ENCODE peak calls at places on chromosomes 16 and 17, in four cellular contexts. One of them, this sample, is unnamed.

GRCh38 chr17:7133424-7133823 is 18.8 kb upstream of the ASGR2 start:
- DNase-seq in breast epithelium: no peak
- DNase-seq in K562: peak
- DNase-seq in transverse colon: peak
- DNase-seq in this sample: peak

GRCh38 chr16:19123535-19124178 is 9.9 kb downstream of the ITPRIPL2 start:
- DNase-seq in breast epithelium: no peak
- DNase-seq in K562: no peak
- DNase-seq in transverse colon: peak
- DNase-seq in this sample: no peak

GRCh38 chr16:49717693-49718092 is 138.2 kb downstream of the ZNF423 start:
- DNase-seq in breast epithelium: no peak
- DNase-seq in K562: no peak
- DNase-seq in transverse colon: no peak
- DNase-seq in this sample: no peak

GRCh38 chr16:75385507-75386152 is 47.7 kb downstream of the CFDP1 start:
- DNase-seq in breast epithelium: no peak
- DNase-seq in K562: peak
- DNase-seq in transverse colon: no peak
- DNase-seq in this sample: peak

GRCh38 chr16:11034005-11034404 is 89.6 kb downstream of the CLEC16A start:
- DNase-seq in breast epithelium: peak
- DNase-seq in K562: no peak
- DNase-seq in transverse colon: no peak
- DNase-seq in this sample: peak

GRCh38 chr17:42708588-42708987 is 26.3 kb downstream of the CNTNAP1 start:
- DNase-seq in breast epithelium: no peak
- DNase-seq in K562: no peak
- DNase-seq in transverse colon: no peak
- DNase-seq in this sample: no peak

GRCh38 chr17:55513885-55514590 is 2.8 kb upstream of the SMIM36 start:
- DNase-seq in breast epithelium: peak
- DNase-seq in K562: peak
- DNase-seq in transverse colon: peak
- DNase-seq in this sample: peak

GRCh38 chr16:79213214-79213613 is 387.3 kb downstream of the MAF start:
- DNase-seq in breast epithelium: no peak
- DNase-seq in K562: no peak
- DNase-seq in transverse colon: peak
- DNase-seq in this sample: peak

GRCh38 chr17:82939213-82940030 is 99.6 kb upstream of the ZNF750 start:
- DNase-seq in breast epithelium: no peak
- DNase-seq in K562: no peak
- DNase-seq in transverse colon: no peak
- DNase-seq in this sample: no peak

GRCh38 chr17:68033636-68034451 is 1.7 kb upstream of the KPNA2 start:
- DNase-seq in breast epithelium: no peak
- DNase-seq in K562: peak
- DNase-seq in transverse colon: no peak
- DNase-seq in this sample: no peak

GRCh38 chr16:72875291-72876036 is 172.5 kb downstream of the ZFHX3 start:
- DNase-seq in breast epithelium: no peak
- DNase-seq in K562: no peak
- DNase-seq in transverse colon: no peak
- DNase-seq in this sample: peak

GRCh38 chr17:83058478-83059167 is 20.8 kb upstream of the METRNL start:
- DNase-seq in breast epithelium: no peak
- DNase-seq in K562: no peak
- DNase-seq in transverse colon: no peak
- DNase-seq in this sample: no peak

GRCh38 chr17:77178586-77178985 is 37.8 kb downstream of the SEC14L1 start:
- DNase-seq in breast epithelium: no peak
- DNase-seq in K562: no peak
- DNase-seq in transverse colon: no peak
- DNase-seq in this sample: no peak

GRCh38 chr16:57688987-57689771 is 5.4 kb upstream of the DRC7 start:
- DNase-seq in breast epithelium: no peak
- DNase-seq in K562: no peak
- DNase-seq in transverse colon: no peak
- DNase-seq in this sample: no peak

GRCh38 chr17:57312242-57312641 is 55.9 kb downstream of the MSI2 start:
- DNase-seq in breast epithelium: no peak
- DNase-seq in K562: no peak
- DNase-seq in transverse colon: no peak
- DNase-seq in this sample: peak

GRCh38 chr17:41340496-41340895 is 10.1 kb downstream of the KRT33A start:
- DNase-seq in breast epithelium: no peak
- DNase-seq in K562: no peak
- DNase-seq in transverse colon: no peak
- DNase-seq in this sample: no peak

DNA sequence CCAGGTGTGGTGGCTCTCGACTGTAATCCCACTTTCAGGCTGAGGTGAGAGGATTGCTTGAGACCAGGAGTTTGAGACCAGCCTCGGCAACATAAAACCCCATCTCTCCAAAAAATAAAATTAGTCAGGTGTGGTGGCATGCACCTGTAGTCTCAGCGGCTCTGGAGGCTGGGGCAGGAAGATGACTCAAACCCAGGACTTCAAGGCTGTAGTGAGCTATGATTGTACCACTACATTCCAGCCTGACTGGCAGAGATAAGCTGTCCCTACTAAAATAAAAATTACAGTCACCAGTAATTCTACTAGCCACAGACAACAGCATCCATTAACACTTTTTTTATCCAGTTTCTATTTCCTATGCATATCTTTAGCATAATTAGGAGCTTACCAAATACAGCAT is 176.3 kb downstream of the CPPED1 start:
- DNase-seq in breast epithelium: no peak
- DNase-seq in K562: no peak
- DNase-seq in transverse colon: no peak
- DNase-seq in this sample: no peak
- TF ChIP-seq POLR2AphosphoS5 in breast epithelium: no peak
- TF ChIP-seq POLR2AphosphoS5 in K562: no peak
- TF ChIP-seq POLR2AphosphoS5 in transverse colon: no peak
- TF ChIP-seq POLR2AphosphoS5 in this sample: no peak

DNA sequence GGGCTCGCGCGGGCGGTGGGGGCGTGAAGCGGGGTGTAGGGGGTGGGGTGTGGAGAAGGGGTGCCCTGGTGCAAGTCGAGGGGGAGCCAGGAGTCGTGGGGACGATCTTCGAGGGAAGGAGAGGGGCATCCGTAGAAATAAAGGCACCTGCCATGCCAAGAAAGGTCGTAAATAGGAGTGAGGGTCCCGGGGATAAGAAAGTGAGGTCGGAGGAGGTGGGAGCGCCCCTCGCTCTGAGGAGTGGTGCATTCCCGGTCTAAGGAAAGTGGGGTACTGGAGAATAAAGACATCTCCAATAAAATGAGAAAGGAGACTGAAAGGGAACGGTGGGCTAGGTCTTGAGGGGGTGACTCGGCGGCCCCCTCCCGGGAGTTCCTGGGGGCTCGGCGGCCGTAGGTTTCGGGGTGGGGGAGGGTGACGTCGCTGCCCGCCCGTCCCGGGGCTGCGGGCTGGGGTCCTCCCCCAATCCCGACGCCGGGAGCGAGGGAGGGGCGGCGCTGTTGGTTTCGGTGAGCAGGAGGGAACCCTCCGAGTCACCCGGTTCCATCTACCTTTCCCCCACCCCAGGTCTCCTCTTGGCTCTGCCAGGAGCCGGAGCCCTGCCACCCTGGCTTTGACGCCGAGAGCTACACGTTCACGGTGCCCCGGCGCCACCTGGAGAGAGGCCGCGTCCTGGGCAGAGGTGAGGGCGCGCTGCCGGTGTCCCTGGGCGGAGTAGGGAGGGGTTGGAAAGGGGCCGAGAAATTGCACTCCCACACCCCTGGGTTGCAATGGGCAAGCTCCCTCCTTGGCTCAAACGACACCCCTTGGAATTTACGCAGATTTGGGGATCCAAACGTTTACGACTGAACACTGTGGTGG is 868 bp downstream of the CDH1 start:
- DNase-seq in breast epithelium: peak
- DNase-seq in K562: no peak
- DNase-seq in transverse colon: peak
- DNase-seq in this sample: no peak
- TF ChIP-seq POLR2AphosphoS5 in breast epithelium: no peak
- TF ChIP-seq POLR2AphosphoS5 in K562: no peak
- TF ChIP-seq POLR2AphosphoS5 in transverse colon: peak
- TF ChIP-seq POLR2AphosphoS5 in this sample: no peak

GRCh38 chr17:44867841-44868240 is 20.2 kb downstream of the HIGD1B start:
- DNase-seq in breast epithelium: no peak
- DNase-seq in K562: no peak
- DNase-seq in transverse colon: no peak
- DNase-seq in this sample: no peak
- TF ChIP-seq POLR2AphosphoS5 in breast epithelium: no peak
- TF ChIP-seq POLR2AphosphoS5 in K562: no peak
- TF ChIP-seq POLR2AphosphoS5 in transverse colon: peak
- TF ChIP-seq POLR2AphosphoS5 in this sample: no peak

DNA sequence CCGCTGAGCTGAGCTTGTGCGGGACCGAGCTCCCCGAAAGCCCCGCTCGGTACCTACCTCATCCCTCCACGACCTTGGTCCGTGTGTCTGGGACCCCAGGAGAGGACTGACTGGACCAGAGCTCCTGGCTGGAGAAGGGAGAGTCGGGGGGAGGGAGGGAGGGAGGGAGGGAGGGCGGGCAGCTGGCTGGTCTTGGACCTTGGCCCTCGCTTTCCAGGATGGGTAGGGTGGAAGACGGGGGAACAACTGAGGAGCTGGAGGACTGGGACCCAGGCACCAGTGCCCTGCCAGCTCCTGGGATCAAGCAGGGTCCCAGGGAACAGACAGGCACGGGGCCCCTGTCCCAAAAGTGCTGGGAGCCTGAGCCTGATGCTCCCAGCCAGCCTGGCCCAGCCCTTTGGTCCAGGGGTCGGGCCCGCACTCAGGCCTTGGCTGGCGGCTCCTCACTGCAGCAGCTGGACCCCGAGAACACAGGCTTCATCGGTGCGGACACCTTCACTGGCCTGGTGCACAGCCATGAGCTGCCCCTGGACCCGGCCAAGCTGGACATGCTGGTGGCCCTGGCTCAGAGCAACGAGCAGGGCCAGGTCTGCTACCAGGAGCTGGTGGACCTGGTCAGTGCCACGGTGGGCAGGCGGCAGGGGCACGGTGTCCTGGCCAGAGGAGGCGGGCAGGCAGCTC is 553 bp downstream of the RHBDL1 start:
- DNase-seq in breast epithelium: no peak
- DNase-seq in K562: no peak
- DNase-seq in transverse colon: peak
- DNase-seq in this sample: no peak
- TF ChIP-seq POLR2AphosphoS5 in breast epithelium: no peak
- TF ChIP-seq POLR2AphosphoS5 in K562: no peak
- TF ChIP-seq POLR2AphosphoS5 in transverse colon: no peak
- TF ChIP-seq POLR2AphosphoS5 in this sample: no peak

GRCh38 chr16:70454221-70455034 is at the start of gene FCSK:
- DNase-seq in breast epithelium: no peak
- DNase-seq in K562: peak
- DNase-seq in transverse colon: peak
- DNase-seq in this sample: peak
- TF ChIP-seq POLR2AphosphoS5 in breast epithelium: peak
- TF ChIP-seq POLR2AphosphoS5 in K562: no peak
- TF ChIP-seq POLR2AphosphoS5 in transverse colon: no peak
- TF ChIP-seq POLR2AphosphoS5 in this sample: no peak

GRCh38 chr17:14469971-14470370 is 169.1 kb downstream of the HS3ST3B1 start:
- DNase-seq in breast epithelium: no peak
- DNase-seq in K562: no peak
- DNase-seq in transverse colon: no peak
- DNase-seq in this sample: no peak

GRCh38 chr17:14470417-14470816 is 169.5 kb downstream of the HS3ST3B1 start:
- DNase-seq in breast epithelium: no peak
- DNase-seq in K562: no peak
- DNase-seq in transverse colon: no peak
- DNase-seq in this sample: no peak

GRCh38 chr17:14474591-14474990 is 173.7 kb downstream of the HS3ST3B1 start:
- DNase-seq in breast epithelium: no peak
- DNase-seq in K562: no peak
- DNase-seq in transverse colon: no peak
- DNase-seq in this sample: no peak

GRCh38 chr17:14468858-14469257 is 168.0 kb downstream of the HS3ST3B1 start:
- DNase-seq in breast epithelium: no peak
- DNase-seq in K562: no peak
- DNase-seq in transverse colon: no peak
- DNase-seq in this sample: no peak

DNA sequence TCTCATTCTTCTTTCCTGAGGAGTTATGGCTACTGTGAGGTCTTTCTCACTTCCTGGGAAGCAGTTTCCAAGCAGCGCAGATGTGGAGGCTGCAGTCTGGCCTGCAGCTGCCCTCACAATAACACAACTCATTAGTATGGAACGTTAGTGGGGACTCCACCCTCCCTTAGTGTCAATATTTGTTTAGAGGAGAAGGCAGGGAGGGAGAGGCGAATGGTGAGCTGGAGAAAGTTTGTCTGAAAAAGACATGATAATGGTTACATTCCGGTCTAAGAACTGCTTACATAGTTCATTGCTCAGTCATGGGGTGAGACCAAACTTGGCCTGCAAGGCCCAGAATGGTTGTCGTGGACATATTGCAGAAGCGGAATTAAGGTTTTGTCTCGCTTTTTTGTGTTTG is 170.2 kb downstream of the HS3ST3B1 start:
- DNase-seq in breast epithelium: no peak
- DNase-seq in K562: no peak
- DNase-seq in transverse colon: peak
- DNase-seq in this sample: no peak
- TF ChIP-seq POLR2AphosphoS5 in breast epithelium: no peak
- TF ChIP-seq POLR2AphosphoS5 in K562: no peak
- TF ChIP-seq POLR2AphosphoS5 in transverse colon: no peak
- TF ChIP-seq POLR2AphosphoS5 in this sample: no peak

GRCh38 chr16:56352351-56353053 is 72.8 kb downstream of the AMFR start:
- DNase-seq in breast epithelium: no peak
- DNase-seq in K562: no peak
- DNase-seq in transverse colon: no peak
- DNase-seq in this sample: no peak
- TF ChIP-seq POLR2AphosphoS5 in breast epithelium: no peak
- TF ChIP-seq POLR2AphosphoS5 in K562: no peak
- TF ChIP-seq POLR2AphosphoS5 in transverse colon: no peak
- TF ChIP-seq POLR2AphosphoS5 in this sample: no peak